ENCODE peak calls at places on chromosomes 1 and 21, in four cellular contexts. N is lower leg skin, Q is IMR-90, D is uterus. X is an unnamed sample.

GRCh38 chr1:160910351-160910750 is 25.4 kb upstream of the ITLN1 start:
- DNase-seq in N (no peak), Q (no peak), D (no peak), X (no peak)

GRCh38 chr1:178536844-178537371 is 24.0 kb downstream of the TEX35 start:
- DNase-seq in N (no peak), Q (peak; percentile 99), D (peak; percentile 57), X (no peak)

GRCh38 chr1:17277511-17278159 is 28.7 kb downstream of the PADI3 start:
- DNase-seq in N (no peak), Q (no peak), D (no peak), X (no peak)

GRCh38 chr1:192724670-192725069 is 84.2 kb upstream of the RGS2 start:
- DNase-seq in N (no peak), Q (peak; percentile 68), D (no peak), X (no peak)

GRCh38 chr1:99086057-99086456 is 81.4 kb upstream of the PLPPR5 start:
- DNase-seq in N (no peak), Q (no peak), D (no peak), X (no peak)

GRCh38 chr1:65260851-65261473 is 48.4 kb upstream of the DNAJC6 start:
- DNase-seq in N (no peak), Q (peak; percentile 67), D (no peak), X (no peak)

GRCh38 chr1:12565966-12566352 is 52.1 kb downstream of the DHRS3 start:
- DNase-seq in N (no peak), Q (no peak), D (no peak), X (peak; percentile 40)

GRCh38 chr1:157104598-157105293 is 5.1 kb upstream of the ETV3L start:
- DNase-seq in N (no peak), Q (peak; percentile 72), D (no peak), X (no peak)

GRCh38 chr21:21103692-21104091 is 105.5 kb downstream of the NCAM2 start:
- DNase-seq in N (no peak), Q (no peak), D (no peak), X (no peak)

GRCh38 chr1:21703318-21703963 is 34.3 kb upstream of the RAP1GAP start:
- DNase-seq in N (no peak), Q (peak; percentile 88), D (no peak), X (no peak)

GRCh38 chr21:44644878-44645277 is 1.3 kb upstream of the KRTAP10-11 start:
- DNase-seq in N (no peak), Q (no peak), D (no peak), X (no peak)

GRCh38 chr1:29197590-29197924 is 15.9 kb upstream of the SRSF4 start:
- DNase-seq in N (no peak), Q (peak; percentile 62), D (no peak), X (peak; percentile 52)

GRCh38 chr1:150922519-150922975 is 3.6 kb upstream of the SETDB1 start:
- DNase-seq in N (peak; percentile 91), Q (peak; percentile 93), D (peak; percentile 58), X (peak; percentile 72)

GRCh38 chr1:39472826-39473225 is 18.6 kb upstream of the BMP8A start:
- DNase-seq in N (no peak), Q (no peak), D (no peak), X (no peak)

GRCh38 chr1:151759241-151759640 is 4.1 kb downstream of the MRPL9 start:
- DNase-seq in N (no peak), Q (peak; percentile 25), D (no peak), X (no peak)

GRCh38 chr1:185244015-185244747 is 72.9 kb downstream of the IVNS1ABP start:
- DNase-seq in N (no peak), Q (peak; percentile 94), D (no peak), X (no peak)

GRCh38 chr1:3015269-3015635 is 6.0 kb upstream of the ACTRT2 start:
- DNase-seq in N (peak; percentile 82), Q (no peak), D (peak; percentile 5), X (no peak)

GRCh38 chr1:59122527-59122926 is 174.4 kb upstream of the FGGY start:
- DNase-seq in N (no peak), Q (no peak), D (no peak), X (no peak)

GRCh38 chr21:35509004-35509704 is 460.1 kb upstream of the RUNX1 start:
- DNase-seq in N (no peak), Q (no peak), D (no peak), X (no peak)

GRCh38 chr1:83849191-83850061 is 149.5 kb downstream of the TTLL7 start:
- DNase-seq in N (no peak), Q (no peak), D (no peak), X (no peak)

GRCh38 chr1:50658421-50659076 is 235.3 kb upstream of the DMRTA2 start:
- DNase-seq in N (no peak), Q (peak; percentile 40), D (no peak), X (no peak)

GRCh38 chr1:43540653-43541071 is 10.0 kb downstream of the PTPRF start:
- DNase-seq in N (no peak), Q (no peak), D (peak; percentile 85), X (no peak)

GRCh38 chr1:205528446-205528886 is 24.0 kb downstream of the CDK18 start:
- DNase-seq in N (no peak), Q (no peak), D (no peak), X (no peak)

GRCh38 chr1:62424412-62424811 is 12.4 kb upstream of the USP1 start:
- DNase-seq in N (no peak), Q (no peak), D (no peak), X (no peak)

GRCh38 chr1:226635456-226635941 is 86.9 kb downstream of the STUM start:
- DNase-seq in N (peak; percentile 88), Q (no peak), D (peak; percentile 14), X (no peak)

GRCh38 chr1:96313216-96313615 is 408.4 kb upstream of the PTBP2 start:
- DNase-seq in N (no peak), Q (peak; percentile 86), D (no peak), X (no peak)

DNA sequence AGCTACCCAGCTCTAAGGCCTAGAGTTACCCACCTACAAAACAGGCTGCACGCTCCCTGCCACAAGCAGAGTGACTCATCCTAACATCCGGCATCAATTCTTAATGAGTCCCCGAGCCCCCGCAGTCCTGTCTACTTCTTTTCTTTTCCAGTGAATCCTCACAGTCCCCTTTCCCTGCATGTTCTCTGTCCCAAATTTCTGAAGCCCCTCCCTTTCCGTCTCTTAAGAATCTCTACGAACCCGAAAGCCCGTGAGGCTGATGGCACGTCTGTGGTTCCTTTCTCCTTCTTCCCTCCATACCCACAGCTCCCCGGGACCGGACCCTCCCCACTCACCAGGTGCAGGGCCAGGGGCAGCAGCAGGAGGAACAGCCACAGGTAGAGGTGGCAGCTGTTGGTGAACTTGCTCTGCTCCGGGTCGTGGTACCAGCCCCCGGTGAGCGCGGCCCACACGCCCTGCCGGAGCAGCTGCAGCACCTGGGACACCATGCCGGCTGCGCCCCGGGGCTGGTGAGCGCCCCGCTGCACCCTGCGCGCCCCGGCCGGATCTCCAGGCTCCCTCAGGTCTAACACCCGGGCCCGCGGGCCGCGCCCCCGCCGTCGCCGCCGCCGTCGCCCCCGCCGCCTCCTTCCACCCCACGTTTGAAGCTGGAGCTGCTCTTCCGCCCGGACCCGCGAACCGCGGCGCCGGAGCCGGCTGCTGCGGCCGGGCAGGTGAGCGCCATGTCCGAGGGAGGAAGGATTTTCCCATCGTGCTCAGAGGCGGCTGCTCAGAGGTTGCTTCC is at the start of gene PCNX2:
- DNase-seq in N (peak; percentile 88), Q (peak; percentile 74), D (peak; percentile 47), X (peak; percentile 71)
- TF ChIP-seq POLR2A in N (no peak), Q (no peak), D (no peak), X (peak; percentile 43)

GRCh38 chr1:200894712-200895447 is at the start of gene INAVA:
- DNase-seq in N (no peak), Q (no peak), D (no peak), X (peak; percentile 8)

GRCh38 chr1:200891774-200892157 is 2.9 kb upstream of the INAVA start:
- DNase-seq in N (no peak), Q (no peak), D (no peak), X (no peak)

GRCh38 chr1:200892958-200893357 is 1.7 kb upstream of the INAVA start:
- DNase-seq in N (no peak), Q (no peak), D (no peak), X (no peak)

GRCh38 chr1:200892546-200892945 is 2.2 kb upstream of the INAVA start:
- DNase-seq in N (no peak), Q (no peak), D (no peak), X (no peak)

DNA sequence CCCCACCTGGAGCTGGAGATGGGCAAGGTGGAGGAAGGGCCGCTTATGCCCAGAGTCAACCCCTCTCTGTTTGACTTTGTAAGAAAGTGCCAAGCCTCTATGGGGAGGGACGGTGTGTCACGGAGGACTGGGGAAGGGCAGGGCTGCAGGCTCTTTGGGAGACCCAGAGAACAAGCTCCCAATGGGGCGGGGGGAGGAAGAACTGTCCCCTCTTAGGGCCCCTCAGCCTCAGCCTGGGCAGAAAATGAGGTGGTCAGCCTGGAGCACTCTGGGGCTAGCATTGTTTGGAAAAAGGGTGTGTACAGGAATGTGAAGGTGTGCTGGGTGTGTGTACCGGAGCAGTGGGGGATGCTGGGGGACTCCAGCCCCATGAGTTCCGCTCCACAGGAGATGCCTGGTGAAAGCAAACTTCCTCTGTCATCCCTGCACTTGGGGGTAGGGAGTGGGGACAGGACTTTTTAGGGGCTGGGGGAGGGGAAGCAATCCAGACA is 1.2 kb upstream of the INAVA start:
- DNase-seq in N (no peak), Q (no peak), D (no peak), X (no peak)
- H3K4me3 ChIP-seq in N (no peak overlapping the region), Q (no peak overlapping the region), D (no peak overlapping the region), X (no peak overlapping the region)

DNA sequence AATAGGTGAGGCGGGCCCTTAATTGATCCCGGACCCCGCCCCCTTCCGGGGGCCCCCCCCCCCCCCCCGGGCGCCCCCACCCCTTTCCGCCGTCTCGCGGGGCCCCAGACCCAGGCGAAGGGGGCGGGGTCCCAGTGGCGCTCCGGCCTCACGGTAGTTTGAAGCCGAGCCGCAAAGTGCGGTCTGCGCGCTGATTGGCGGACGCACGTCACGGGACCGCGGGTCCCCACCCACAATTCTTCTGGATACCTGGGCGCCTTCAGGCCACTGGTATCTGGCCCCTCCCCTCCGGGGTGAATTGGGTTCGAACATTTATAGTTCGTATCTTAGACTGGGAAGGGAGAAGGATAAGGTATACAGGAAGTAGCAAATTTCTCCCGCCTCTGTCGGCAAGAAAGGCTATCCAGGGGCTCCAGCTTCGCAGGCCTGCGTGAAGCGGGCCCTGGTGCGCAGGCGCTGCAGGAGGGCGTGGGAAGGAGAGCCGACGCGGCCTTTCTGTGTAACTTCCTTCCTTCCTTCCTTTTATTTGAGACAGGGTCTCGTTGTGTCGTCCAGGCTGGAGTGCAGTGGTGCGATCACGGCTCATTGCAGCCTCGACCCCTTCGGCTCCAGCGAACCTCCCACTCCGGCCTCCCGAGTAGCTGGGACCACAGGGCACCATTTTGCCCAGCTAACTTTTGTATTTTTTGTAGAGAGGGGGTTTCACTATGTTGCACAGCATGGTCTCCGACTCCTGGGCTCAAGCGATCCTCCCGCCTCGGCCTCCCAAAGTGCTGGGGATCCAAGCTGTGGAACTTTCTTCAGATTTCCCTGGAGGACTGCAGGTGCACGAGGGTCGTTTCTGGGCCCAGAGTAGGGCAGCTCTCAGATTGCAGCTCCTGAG is 564 bp upstream of the HMGN1 start:
- DNase-seq in N (peak; percentile 99), Q (peak; percentile 90), D (peak; percentile 94), X (peak; percentile 99)
- TF ChIP-seq POLR2A in N (no peak), Q (no peak), D (no peak), X (no peak)

GRCh38 chr1:77584884-77585283 is 97.6 kb downstream of the ZZZ3 start:
- DNase-seq in N (no peak), Q (no peak), D (no peak), X (no peak)
- H3K4me3 ChIP-seq in N (no peak overlapping the region), Q (no peak overlapping the region), D (no peak overlapping the region), X (no peak overlapping the region)

GRCh38 chr1:145986551-145986950 is 9.8 kb downstream of the TXNIP start:
- DNase-seq in N (no peak), Q (no peak), D (peak; percentile 17), X (peak; percentile 1)
- TF ChIP-seq POLR2A in N (no peak), Q (no peak), D (no peak), X (no peak)

X was measured in thyroid gland.